ENCODE peak calls at places on chromosomes 4 and X, in ten cellular contexts. E, I, O, R, V, F, A, G, L and S are unnamed samples.
A peak's percentile ranks its signal among the peaks of the same experiment; 100 is the strongest.

GRCh38 chrX:46263494-46263893 is 281.7 kb downstream of the ZNF674 start:
- DNase-seq in E (no peak), I (no peak), O (no peak), R (no peak), V (no peak), F (no peak), A (no peak), G (no peak), L (no peak), S (no peak)

GRCh38 chrX:1466971-1467561 is 14.4 kb upstream of the ASMTL start:
- DNase-seq in E (no peak), I (no peak), O (no peak), R (no peak), V (peak; percentile 60), F (peak; percentile 71), A (peak; percentile 89), G (no peak), L (no peak), S (no peak)

GRCh38 chr4:118586357-118586790 is 98.8 kb upstream of the METTL14 start:
- DNase-seq in E (no peak), I (no peak), O (no peak), R (peak; percentile 49), V (no peak), F (no peak), A (no peak), G (no peak), L (no peak), S (no peak)

GRCh38 chr4:39030726-39031125 is 1.5 kb downstream of the TMEM156 start:
- DNase-seq in E (no peak), I (no peak), O (no peak), R (peak; percentile 45), V (no peak), F (no peak), A (no peak), G (no peak), L (no peak), S (no peak)

GRCh38 chrX:101079736-101080135 is 1.1 kb downstream of the TMEM35A start:
- DNase-seq in E (no peak), I (no peak), O (no peak), R (no peak), V (no peak), F (no peak), A (no peak), G (no peak), L (no peak), S (no peak)

GRCh38 chr4:174714393-174715211 is 114.4 kb downstream of the GLRA3 start:
- DNase-seq in E (peak; percentile 65), I (peak; percentile 49), O (no peak), R (peak; percentile 63), V (no peak), F (peak; percentile 44), A (peak; percentile 52), G (no peak), L (no peak), S (no peak)

GRCh38 chr4:115537387-115537786 is 424.0 kb upstream of the NDST4 start:
- DNase-seq in E (no peak), I (no peak), O (no peak), R (no peak), V (no peak), F (no peak), A (peak; percentile 29), G (no peak), L (no peak), S (no peak)

GRCh38 chr4:7753931-7754465 is 185.7 kb downstream of the AFAP1 start:
- DNase-seq in E (no peak), I (no peak), O (no peak), R (no peak), V (no peak), F (no peak), A (peak; percentile 37), G (no peak), L (no peak), S (no peak)

GRCh38 chrX:154719132-154719675 is 31.7 kb downstream of the GAB3 start:
- DNase-seq in E (no peak), I (peak; percentile 77), O (no peak), R (peak; percentile 58), V (no peak), F (no peak), A (no peak), G (no peak), L (no peak), S (no peak)

GRCh38 chr4:139745111-139745639 is 79.6 kb downstream of the MGST2 start:
- DNase-seq in E (no peak), I (no peak), O (no peak), R (no peak), V (no peak), F (no peak), A (no peak), G (no peak), L (no peak), S (no peak)

GRCh38 chr4:14375816-14376215 is 626.5 kb upstream of the CPEB2 start:
- DNase-seq in E (no peak), I (peak; percentile 86), O (no peak), R (peak; percentile 15), V (no peak), F (no peak), A (no peak), G (no peak), L (no peak), S (no peak)

GRCh38 chr4:170853422-170854021 is 763.8 kb upstream of the AADAT start:
- DNase-seq in E (peak; percentile 67), I (peak; percentile 32), O (no peak), R (peak; percentile 19), V (peak; percentile 63), F (peak; percentile 30), A (peak; percentile 36), G (no peak), L (peak; percentile 30), S (no peak)

GRCh38 chrX:1657367-1658082 is 42.7 kb downstream of the ASMT start:
- DNase-seq in E (no peak), I (no peak), O (no peak), R (peak; percentile 16), V (no peak), F (peak; percentile 61), A (no peak), G (no peak), L (no peak), S (no peak)

GRCh38 chrX:104621781-104622180 is 55.8 kb downstream of the IL1RAPL2 start:
- DNase-seq in E (no peak), I (no peak), O (no peak), R (no peak), V (no peak), F (no peak), A (no peak), G (no peak), L (no peak), S (no peak)

GRCh38 chrX:120794525-120794975 is 81.1 kb downstream of the CT47B1 start:
- DNase-seq in E (no peak), I (peak; percentile 45), O (no peak), R (peak; percentile 75), V (no peak), F (no peak), A (no peak), G (no peak), L (no peak), S (no peak)

GRCh38 chr4:123244233-123244632 is 152.4 kb upstream of the SPRY1 start:
- DNase-seq in E (peak; percentile 3), I (peak; percentile 34), O (no peak), R (no peak), V (peak; percentile 72), F (no peak), A (no peak), G (peak; percentile 67), L (no peak), S (no peak)
- TF ChIP-seq CTCF in E (no peak), I (peak; percentile 35), O (no peak), R (no peak), V (no peak), F (no peak), A (no peak), G (no peak), L (no peak), S (no peak)

DNA sequence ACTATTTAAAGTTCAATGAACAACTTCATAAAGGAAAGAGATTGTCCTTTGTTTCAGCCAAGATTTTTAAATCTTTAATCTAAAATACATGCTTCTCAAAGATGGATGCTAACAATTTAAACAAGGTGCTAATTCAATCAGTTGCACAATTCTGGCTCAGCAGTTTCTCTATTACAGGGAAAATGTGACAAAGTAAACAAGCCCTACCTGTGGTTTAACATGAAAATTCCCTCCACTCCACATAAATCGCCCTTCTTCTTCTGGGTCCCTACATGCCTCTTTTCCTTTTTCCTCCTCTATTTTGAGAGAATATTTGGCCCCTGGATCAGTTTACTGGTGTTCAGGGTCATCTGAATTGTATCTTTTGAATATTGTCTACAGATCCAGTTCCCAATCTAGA is 80.6 kb downstream of the FRYL start:
- DNase-seq in E (no peak), I (peak; percentile 1), O (no peak), R (no peak), V (no peak), F (no peak), A (no peak), G (no peak), L (no peak), S (no peak)
- TF ChIP-seq CTCF in E (no peak), I (no peak), O (no peak), R (no peak), V (no peak), F (no peak), A (no peak), G (no peak), L (no peak), S (no peak)

GRCh38 chr4:94641702-94642560 is 115.8 kb upstream of the BMPR1B start:
- DNase-seq in E (no peak), I (no peak), O (no peak), R (peak; percentile 58), V (no peak), F (no peak), A (no peak), G (no peak), L (no peak), S (no peak)
- TF ChIP-seq CTCF in E (no peak), I (no peak), O (no peak), R (no peak), V (no peak), F (no peak), A (no peak), G (no peak), L (no peak), S (no peak)

GRCh38 chrX:69033936-69034335 is 131.3 kb downstream of the PJA1 start:
- DNase-seq in E (no peak), I (no peak), O (no peak), R (no peak), V (peak; percentile 49), F (no peak), A (no peak), G (no peak), L (no peak), S (no peak)

GRCh38 chrX:69031971-69032391 is 133.3 kb downstream of the PJA1 start:
- DNase-seq in E (no peak), I (no peak), O (no peak), R (peak; percentile 30), V (peak; percentile 5), F (no peak), A (no peak), G (no peak), L (no peak), S (peak; percentile 7)

GRCh38 chrX:69031181-69031580 is 134.1 kb downstream of the PJA1 start:
- DNase-seq in E (peak; percentile 24), I (no peak), O (no peak), R (peak; percentile 7), V (peak; percentile 59), F (no peak), A (no peak), G (no peak), L (no peak), S (no peak)

GRCh38 chrX:69034451-69034850 is 130.8 kb downstream of the PJA1 start:
- DNase-seq in E (no peak), I (no peak), O (no peak), R (no peak), V (peak; percentile 35), F (no peak), A (no peak), G (no peak), L (no peak), S (no peak)

GRCh38 chrX:69032601-69033000 is 132.7 kb downstream of the PJA1 start:
- DNase-seq in E (peak; percentile 5), I (no peak), O (no peak), R (no peak), V (peak; percentile 19), F (no peak), A (no peak), G (no peak), L (no peak), S (peak; percentile 7)
- TF ChIP-seq CTCF in E (no peak), I (no peak), O (no peak), R (no peak), V (no peak), F (no peak), A (no peak), G (no peak), L (no peak), S (no peak)